ENCODE peak calls at places on chromosomes 11 and 22, in four cellular contexts. One of them, this sample, is unnamed.

GRCh38 chr11:39346043-39346442 is 2113.4 kb downstream of the LRRC4C start:
- DNase-seq in heart right ventricle: no peak
- DNase-seq in pancreas: no peak
- DNase-seq in LNCaP clone FGC: no peak
- DNase-seq in this sample: no peak

GRCh38 chr11:71447791-71448256 is 369 bp downstream of the DHCR7 start:
- DNase-seq in heart right ventricle: no peak
- DNase-seq in pancreas: no peak
- DNase-seq in LNCaP clone FGC: no peak
- DNase-seq in this sample: no peak

GRCh38 chr22:40567106-40567505 is 69.4 kb downstream of the MRTFA start:
- DNase-seq in heart right ventricle: no peak
- DNase-seq in pancreas: no peak
- DNase-seq in LNCaP clone FGC: no peak
- DNase-seq in this sample: no peak

GRCh38 chr11:15622231-15622890 is 507.6 kb downstream of the INSC start:
- DNase-seq in heart right ventricle: no peak
- DNase-seq in pancreas: no peak
- DNase-seq in LNCaP clone FGC: no peak
- DNase-seq in this sample: no peak

GRCh38 chr22:44822479-44822878 is 70.1 kb downstream of the ARHGAP8 start:
- DNase-seq in heart right ventricle: no peak
- DNase-seq in pancreas: no peak
- DNase-seq in LNCaP clone FGC: no peak
- DNase-seq in this sample: peak

GRCh38 chr22:38867496-38868285 is 4.3 kb downstream of the CBX6 start:
- DNase-seq in heart right ventricle: no peak
- DNase-seq in pancreas: no peak
- DNase-seq in LNCaP clone FGC: no peak
- DNase-seq in this sample: no peak

GRCh38 chr11:123209591-123209990 is 14.5 kb upstream of the CLMP start:
- DNase-seq in heart right ventricle: no peak
- DNase-seq in pancreas: no peak
- DNase-seq in LNCaP clone FGC: no peak
- DNase-seq in this sample: no peak

GRCh38 chr11:129888451-129888850 is 6.9 kb downstream of the NFRKB start:
- DNase-seq in heart right ventricle: no peak
- DNase-seq in pancreas: no peak
- DNase-seq in LNCaP clone FGC: no peak
- DNase-seq in this sample: no peak

GRCh38 chr11:70557742-70558485 is 159.6 kb downstream of the CTTN start:
- DNase-seq in heart right ventricle: no peak
- DNase-seq in pancreas: no peak
- DNase-seq in LNCaP clone FGC: no peak
- DNase-seq in this sample: no peak

GRCh38 chr11:63775221-63775620 is 6.6 kb upstream of the ZFTA start:
- DNase-seq in heart right ventricle: no peak
- DNase-seq in pancreas: no peak
- DNase-seq in LNCaP clone FGC: peak
- DNase-seq in this sample: no peak
- TF ChIP-seq CTCF in heart right ventricle: no peak
- TF ChIP-seq CTCF in pancreas: no peak
- TF ChIP-seq CTCF in LNCaP clone FGC: no peak
- TF ChIP-seq CTCF in this sample: no peak

GRCh38 chr22:42357634-42358296 is 74.4 kb downstream of the NFAM1 start:
- DNase-seq in heart right ventricle: peak
- DNase-seq in pancreas: peak
- DNase-seq in LNCaP clone FGC: peak
- DNase-seq in this sample: no peak
- TF ChIP-seq CTCF in heart right ventricle: no peak
- TF ChIP-seq CTCF in pancreas: no peak
- TF ChIP-seq CTCF in LNCaP clone FGC: no peak
- TF ChIP-seq CTCF in this sample: no peak

GRCh38 chr11:36213050-36213840 is 76.0 kb downstream of the COMMD9 start:
- DNase-seq in heart right ventricle: no peak
- DNase-seq in pancreas: no peak
- DNase-seq in LNCaP clone FGC: no peak
- DNase-seq in this sample: no peak

GRCh38 chr11:36210529-36210928 is 78.7 kb downstream of the COMMD9 start:
- DNase-seq in heart right ventricle: no peak
- DNase-seq in pancreas: no peak
- DNase-seq in LNCaP clone FGC: no peak
- DNase-seq in this sample: no peak

GRCh38 chr11:36214484-36214883 is 74.7 kb downstream of the COMMD9 start:
- DNase-seq in heart right ventricle: no peak
- DNase-seq in pancreas: no peak
- DNase-seq in LNCaP clone FGC: peak
- DNase-seq in this sample: no peak

GRCh38 chr11:36212507-36212906 is 76.7 kb downstream of the COMMD9 start:
- DNase-seq in heart right ventricle: no peak
- DNase-seq in pancreas: no peak
- DNase-seq in LNCaP clone FGC: no peak
- DNase-seq in this sample: no peak

DNA sequence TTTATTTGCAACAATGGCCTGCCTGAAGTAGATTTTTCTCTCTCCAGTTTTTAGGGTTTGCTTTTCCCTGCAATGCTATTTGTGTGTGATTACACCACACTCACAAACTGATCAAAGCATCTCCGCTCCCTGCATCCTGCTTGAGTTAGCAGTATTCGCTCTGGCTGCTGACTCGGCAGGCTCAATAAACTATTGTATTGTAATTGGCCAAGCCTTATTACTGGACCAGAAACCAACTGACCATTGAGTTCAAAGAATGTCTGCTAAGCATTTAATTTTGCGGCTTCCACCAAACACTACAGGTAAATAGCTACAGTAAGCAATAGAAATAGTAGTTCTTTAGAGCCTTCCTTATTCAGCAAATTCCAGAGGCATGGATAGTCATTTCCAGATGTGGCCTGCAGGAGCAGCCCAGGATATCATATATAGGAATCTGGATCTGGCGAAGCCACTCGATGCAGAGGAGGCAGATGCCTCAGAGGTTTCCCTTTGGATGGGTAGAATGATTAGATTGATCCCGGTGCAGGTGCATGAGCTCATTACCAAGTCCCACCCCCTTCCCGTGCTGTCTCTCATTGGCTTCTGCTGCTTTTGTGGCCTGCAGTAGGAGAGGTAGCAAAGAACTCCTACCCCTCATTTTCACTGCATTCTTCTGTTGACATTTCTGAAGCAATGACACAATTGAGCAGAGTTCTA is 77.3 kb downstream of the COMMD9 start:
- DNase-seq in heart right ventricle: no peak
- DNase-seq in pancreas: no peak
- DNase-seq in LNCaP clone FGC: no peak
- DNase-seq in this sample: no peak
- TF ChIP-seq CTCF in heart right ventricle: no peak
- TF ChIP-seq CTCF in pancreas: no peak
- TF ChIP-seq CTCF in LNCaP clone FGC: no peak
- TF ChIP-seq CTCF in this sample: no peak

GRCh38 chr11:118427707-118428106 is 8.6 kb upstream of the KMT2A start:
- DNase-seq in heart right ventricle: no peak
- DNase-seq in pancreas: no peak
- DNase-seq in LNCaP clone FGC: no peak
- DNase-seq in this sample: no peak

GRCh38 chr11:118434553-118435232 is 1.6 kb upstream of the KMT2A start:
- DNase-seq in heart right ventricle: peak
- DNase-seq in pancreas: peak
- DNase-seq in LNCaP clone FGC: no peak
- DNase-seq in this sample: peak

GRCh38 chr11:118434123-118434552 is 2.2 kb upstream of the KMT2A start:
- DNase-seq in heart right ventricle: no peak
- DNase-seq in pancreas: no peak
- DNase-seq in LNCaP clone FGC: no peak
- DNase-seq in this sample: no peak

GRCh38 chr11:118435233-118435892 is 929 bp upstream of the KMT2A start:
- DNase-seq in heart right ventricle: peak
- DNase-seq in pancreas: peak
- DNase-seq in LNCaP clone FGC: peak
- DNase-seq in this sample: peak

GRCh38 chr11:118430956-118431355 is 5.3 kb upstream of the KMT2A start:
- DNase-seq in heart right ventricle: no peak
- DNase-seq in pancreas: no peak
- DNase-seq in LNCaP clone FGC: no peak
- DNase-seq in this sample: no peak
- TF ChIP-seq CTCF in heart right ventricle: no peak
- TF ChIP-seq CTCF in pancreas: no peak
- TF ChIP-seq CTCF in LNCaP clone FGC: no peak
- TF ChIP-seq CTCF in this sample: no peak

GRCh38 chr22:48663297-48663696 is 1164.4 kb downstream of the BRD1 start:
- DNase-seq in heart right ventricle: no peak
- DNase-seq in pancreas: no peak
- DNase-seq in LNCaP clone FGC: peak
- DNase-seq in this sample: no peak
- TF ChIP-seq CTCF in heart right ventricle: peak
- TF ChIP-seq CTCF in pancreas: no peak
- TF ChIP-seq CTCF in LNCaP clone FGC: peak
- TF ChIP-seq CTCF in this sample: peak